ENCODE peak calls at places on chromosomes 3 and 15, in four cellular contexts. F is effector memory CD4-positive, alpha-beta T cell; A is small intestine; V is fibroblast of lung. H is an unnamed sample.
A peak's percentile ranks its signal among the peaks of the same experiment; 100 is the strongest.

GRCh38 chr15:63985221-63986184 is 60.8 kb downstream of the DAPK2 start:
- DNase-seq in V (no peak), A (no peak), F (no peak), H (no peak)

GRCh38 chr3:146335386-146335785 is 84.5 kb upstream of the PLSCR4 start:
- DNase-seq in F (no peak), A (no peak), V (no peak), H (no peak)

GRCh38 chr15:25527118-25527517 is 88.3 kb upstream of the UBE3A start:
- DNase-seq in F (no peak), A (no peak), V (peak; percentile 15), H (no peak)

GRCh38 chr3:126293370-126294082 is 63.7 kb downstream of the KLF15 start:
- DNase-seq in V (peak; percentile 11), A (no peak), F (no peak), H (no peak)

GRCh38 chr15:49279481-49280186 is 109.6 kb downstream of the GALK2 start:
- DNase-seq in V (no peak), A (no peak), F (no peak), H (no peak)

GRCh38 chr3:56894912-56895431 is 93.2 kb upstream of the ARHGEF3 start:
- DNase-seq in A (no peak), V (peak; percentile 88), F (no peak), H (no peak)

GRCh38 chr3:13624671-13625125 is 75.8 kb downstream of the FBLN2 start:
- DNase-seq in F (no peak), V (no peak), A (no peak), H (no peak)

GRCh38 chr15:77642793-77643430 is 10.2 kb upstream of the LINGO1 start:
- DNase-seq in A (peak; percentile 59), V (no peak), F (no peak), H (no peak)

GRCh38 chr3:56291244-56291680 is 177.0 kb downstream of the ERC2 start:
- DNase-seq in V (peak; percentile 99), F (no peak), A (no peak), H (no peak)

DNA sequence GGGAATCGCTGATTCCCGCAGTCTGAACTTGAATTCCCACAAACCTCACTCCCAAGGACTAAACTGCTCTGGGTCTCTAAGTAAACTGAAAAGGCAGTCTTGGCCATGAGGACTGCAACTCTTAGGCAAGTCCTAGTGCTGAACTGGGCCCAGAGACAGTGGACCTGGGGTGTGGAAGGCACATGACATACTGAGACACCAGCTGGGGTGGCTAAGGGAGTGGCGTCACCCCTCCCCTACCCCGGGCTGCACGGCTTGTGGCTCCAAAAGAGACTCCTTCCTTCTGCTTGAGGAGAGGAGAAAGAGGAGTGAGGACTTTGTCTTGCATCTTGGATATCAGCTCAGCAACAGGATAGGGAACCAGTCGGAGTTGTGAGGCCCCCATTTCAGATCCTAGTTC is 110.9 kb upstream of the C3orf80 start:
- DNase-seq in A (no peak), V (no peak), F (no peak), H (no peak)
- H3K9me3 ChIP-seq in A (no peaks in the 10 kb centered on the region), V (no peaks in the 10 kb centered on the region), F (no peaks in the 10 kb centered on the region), H (peaks cover 4% of the 10 kb centered on the region)

DNA sequence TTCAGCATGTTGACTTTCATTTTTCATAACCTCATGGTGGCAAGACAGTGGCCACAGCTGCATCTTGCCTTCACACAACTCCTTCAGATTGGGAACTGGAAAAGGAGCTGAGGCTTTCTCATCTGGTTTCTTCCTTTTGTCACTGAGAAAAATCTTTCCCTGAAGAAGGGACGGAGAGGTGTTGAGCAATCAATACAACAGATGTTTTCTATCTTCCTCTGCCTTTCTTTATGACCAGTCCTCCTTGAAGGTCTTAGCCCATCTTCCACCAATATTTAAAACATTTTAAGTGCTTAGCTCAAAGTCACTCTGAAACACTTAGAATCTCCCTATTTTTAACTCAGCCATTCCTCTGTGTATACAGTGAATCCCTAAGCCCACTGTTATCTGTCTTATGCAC is 11.9 kb downstream of the ZNF660 start:
- DNase-seq in F (no peak), V (no peak), A (no peak), H (no peak)
- H3K9me3 ChIP-seq in F (no peaks in the 10 kb centered on the region), V (no peaks in the 10 kb centered on the region), A (no peaks in the 10 kb centered on the region), H (peaks cover 3% of the 10 kb centered on the region)

GRCh38 chr3:138646527-138646926 is 38.0 kb downstream of the FAIM start:
- DNase-seq in A (no peak), F (no peak), V (no peak), H (no peak)

GRCh38 chr3:138642226-138642926 is 33.8 kb downstream of the FAIM start:
- DNase-seq in V (no peak), F (no peak), A (no peak), H (no peak)

GRCh38 chr3:138646008-138646407 is 37.4 kb downstream of the FAIM start:
- DNase-seq in A (no peak), V (no peak), F (no peak), H (no peak)

GRCh38 chr3:138640537-138640936 is 32.0 kb downstream of the FAIM start:
- DNase-seq in A (peak; percentile 5), F (no peak), V (peak; percentile 5), H (no peak)

DNA sequence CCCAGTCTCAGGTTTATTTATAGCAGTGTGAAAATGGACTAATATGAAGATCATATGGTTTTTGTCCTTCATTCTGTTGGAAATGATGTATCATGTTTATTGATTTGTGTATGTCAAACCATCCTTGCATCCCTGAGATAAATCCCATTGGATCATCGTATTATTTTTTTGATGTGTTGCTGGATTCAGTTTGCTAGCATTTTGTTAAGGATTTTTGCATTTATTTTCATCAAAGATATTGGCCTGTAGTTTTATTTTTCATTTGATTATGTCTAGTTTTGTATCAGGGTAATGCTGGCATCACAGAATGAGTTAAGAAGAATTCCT is 34.3 kb downstream of the FAIM start:
- DNase-seq in A (no peak), V (no peak), F (no peak), H (no peak)
- H3K9me3 ChIP-seq in A (no peaks in the 10 kb centered on the region), V (no peaks in the 10 kb centered on the region), F (peaks cover 16% of the 10 kb centered on the region), H (no peaks in the 10 kb centered on the region)

GRCh38 chr15:34158355-34158754 is 51.5 kb downstream of the KATNBL1 start:
- DNase-seq in V (no peak), F (no peak), A (no peak), H (no peak)
- H3K9me3 ChIP-seq in V (peaks cover 1% of the 10 kb centered on the region), F (peaks cover 23% of the 10 kb centered on the region), A (peaks cover 3% of the 10 kb centered on the region), H (peaks cover 10% of the 10 kb centered on the region)

GRCh38 chr15:99630607-99631131 is 64.9 kb downstream of the MEF2A start:
- DNase-seq in V (no peak), A (no peak), F (no peak), H (no peak)
- H3K9me3 ChIP-seq in V (no peaks in the 10 kb centered on the region), A (no peaks in the 10 kb centered on the region), F (no peaks in the 10 kb centered on the region), H (no peaks in the 10 kb centered on the region)